ENCODE peak calls at places on chromosomes 3 and 15, in seven cellular contexts. S is fibroblast of mammary gland, G is pancreas, Z is fibroblast of lung, A is NCI-H1694 treated with DMSO at 0.1 percent for 48 hours, W is AG08395, D is WTC11. U is an unnamed sample.

GRCh38 chr3:121436641-121437040 is 109.1 kb downstream of the POLQ start:
- DNase-seq in S (no peak), G (no peak), Z (peak; percentile 20), A (no peak), W (no peak), D (no peak), U (no peak)

GRCh38 chr3:189272500-189273119 is 100.8 kb downstream of the TPRG1 start:
- DNase-seq in S (no peak), G (no peak), Z (peak; percentile 5), A (peak; percentile 60), W (no peak), D (no peak), U (no peak)

GRCh38 chr3:25513642-25514266 is 85.7 kb downstream of the RARB start:
- DNase-seq in S (no peak), G (no peak), Z (no peak), A (no peak), W (no peak), D (no peak), U (no peak)

GRCh38 chr15:75836953-75837321 is 6.3 kb upstream of the UBE2Q2 start:
- DNase-seq in S (peak; percentile 88), G (no peak), Z (peak; percentile 76), A (no peak), W (peak; percentile 86), D (no peak), U (peak; percentile 39)

GRCh38 chr3:175493296-175493695 is 634.2 kb downstream of the NAALADL2 start:
- DNase-seq in S (no peak), G (no peak), Z (no peak), A (no peak), W (no peak), D (no peak), U (no peak)

GRCh38 chr3:58333206-58334012 is 717 bp downstream of the PXK start:
- DNase-seq in S (peak; percentile 29), G (peak; percentile 33), Z (peak; percentile 40), A (peak; percentile 11), W (no peak), D (peak; percentile 52), U (peak; percentile 29)

GRCh38 chr3:64355473-64355872 is 130.2 kb upstream of the PRICKLE2 start:
- DNase-seq in S (peak; percentile 50), G (no peak), Z (peak; percentile 46), A (no peak), W (no peak), D (no peak), U (peak; percentile 37)

GRCh38 chr15:94858449-94858848 is 627.1 kb downstream of the MCTP2 start:
- DNase-seq in S (no peak), G (no peak), Z (no peak), A (no peak), W (no peak), D (no peak), U (no peak)

GRCh38 chr3:190229632-190230424 is 92.4 kb downstream of the CLDN1 start:
- DNase-seq in S (peak; percentile 29), G (no peak), Z (peak; percentile 19), A (no peak), W (no peak), D (no peak), U (no peak)

GRCh38 chr3:79421273-79421672 is 346.5 kb downstream of the ROBO1 start:
- DNase-seq in S (no peak), G (no peak), Z (no peak), A (no peak), W (no peak), D (no peak), U (no peak)

GRCh38 chr3:89525597-89525996 is 418.2 kb downstream of the EPHA3 start:
- DNase-seq in S (no peak), G (no peak), Z (no peak), A (no peak), W (no peak), D (no peak), U (no peak)

GRCh38 chr15:65460948-65461347 is 38.2 kb upstream of the IGDCC4 start:
- DNase-seq in S (peak; percentile 54), G (no peak), Z (peak; percentile 8), A (no peak), W (no peak), D (no peak), U (no peak)

GRCh38 chr3:151871639-151872468 is 1.6 kb upstream of the SUCNR1 start:
- DNase-seq in S (peak; percentile 23), G (no peak), Z (no peak), A (no peak), W (peak; percentile 18), D (no peak), U (no peak)

GRCh38 chr3:46742992-46743391 is 25.3 kb upstream of the PRSS50 start:
- DNase-seq in S (no peak), G (no peak), Z (no peak), A (no peak), W (no peak), D (no peak), U (no peak)

GRCh38 chr3:197331131-197331530 is 32.7 kb upstream of the DLG1 start:
- DNase-seq in S (peak; percentile 54), G (no peak), Z (no peak), A (no peak), W (peak; percentile 40), D (no peak), U (no peak)

GRCh38 chr3:52779011-52779410 is 1.6 kb downstream of the ITIH1 start:
- DNase-seq in S (no peak), G (no peak), Z (no peak), A (no peak), W (no peak), D (peak; percentile 3), U (no peak)

GRCh38 chr3:32303051-32303786 is 64.7 kb downstream of the CMTM8 start:
- DNase-seq in S (peak; percentile 11), G (no peak), Z (peak; percentile 57), A (no peak), W (no peak), D (no peak), U (no peak)

GRCh38 chr15:85588657-85589056 is 206.1 kb downstream of the KLHL25 start:
- DNase-seq in S (peak; percentile 57), G (no peak), Z (peak; percentile 63), A (no peak), W (no peak), D (no peak), U (no peak)

GRCh38 chr15:98296653-98297052 is 336.1 kb downstream of the ARRDC4 start:
- DNase-seq in S (no peak), G (no peak), Z (no peak), A (no peak), W (no peak), D (no peak), U (no peak)

GRCh38 chr3:54506603-54507002 is 384.3 kb downstream of the CACNA2D3 start:
- DNase-seq in S (no peak), G (no peak), Z (no peak), A (no peak), W (no peak), D (no peak), U (no peak)

GRCh38 chr3:87793322-87793877 is 265.4 kb downstream of the CGGBP1 start:
- DNase-seq in S (no peak), G (no peak), Z (no peak), A (no peak), W (no peak), D (peak; percentile 13), U (no peak)

GRCh38 chr3:12663311-12663935 is 494 bp downstream of the RAF1 start:
- DNase-seq in S (no peak), G (peak; percentile 69), Z (peak; percentile 44), A (no peak), W (peak; percentile 22), D (no peak), U (peak; percentile 58)

GRCh38 chr15:99692825-99693224 is 40.4 kb downstream of the LYSMD4 start:
- DNase-seq in S (no peak), G (no peak), Z (no peak), A (no peak), W (no peak), D (no peak), U (no peak)

GRCh38 chr3:175211481-175211880 is 352.3 kb downstream of the NAALADL2 start:
- DNase-seq in S (no peak), G (no peak), Z (no peak), A (no peak), W (no peak), D (no peak), U (no peak)

GRCh38 chr15:73936181-73936580 is 9.9 kb downstream of the LOXL1 start:
- DNase-seq in S (peak; percentile 47), G (no peak), Z (peak; percentile 76), A (no peak), W (no peak), D (no peak), U (no peak)

GRCh38 chr15:56654624-56655023 is 78.7 kb downstream of the ZNF280D start:
- DNase-seq in S (peak; percentile 34), G (no peak), Z (no peak), A (no peak), W (no peak), D (no peak), U (no peak)